ENCODE peak calls at places on chromosome 15, in seven cellular contexts. One of them, this sample, is unnamed.

GRCh38 chr15:47872869-47873301 is 155.6 kb downstream of the SEMA6D start:
- DNase-seq in GM12892: no peak
- DNase-seq in mucosa of gallbladder: peak; percentile 13
- DNase-seq in NCI-H446 treated with DMSO at 0.1 percent for 48 hours: no peak
- DNase-seq in activated naive CD4-positive, alpha-beta T cell treated with anti-CD3 and anti-CD28 coated beads, Interleukin-2, amount 10 ng/mL, durations not matched to agents 7 days and 5 days: no peak
- DNase-seq in neural crest cell: no peak
- DNase-seq in GM03348: no peak
- DNase-seq in this sample: no peak

GRCh38 chr15:66251790-66252355 is 1.7 kb downstream of the MEGF11 start:
- DNase-seq in GM12892: no peak
- DNase-seq in mucosa of gallbladder: no peak
- DNase-seq in NCI-H446 treated with DMSO at 0.1 percent for 48 hours: no peak
- DNase-seq in activated naive CD4-positive, alpha-beta T cell treated with anti-CD3 and anti-CD28 coated beads, Interleukin-2, amount 10 ng/mL, durations not matched to agents 7 days and 5 days: peak; percentile 25
- DNase-seq in neural crest cell: peak; percentile 8
- DNase-seq in GM03348: no peak
- DNase-seq in this sample: no peak

GRCh38 chr15:37095993-37096877 is 4.1 kb downstream of the MEIS2 start:
- DNase-seq in GM12892: no peak
- DNase-seq in mucosa of gallbladder: no peak
- DNase-seq in NCI-H446 treated with DMSO at 0.1 percent for 48 hours: no peak
- DNase-seq in activated naive CD4-positive, alpha-beta T cell treated with anti-CD3 and anti-CD28 coated beads, Interleukin-2, amount 10 ng/mL, durations not matched to agents 7 days and 5 days: no peak
- DNase-seq in neural crest cell: no peak
- DNase-seq in GM03348: peak; percentile 29
- DNase-seq in this sample: no peak

GRCh38 chr15:90686435-90687218 is 30.5 kb upstream of the BLM start:
- DNase-seq in GM12892: no peak
- DNase-seq in mucosa of gallbladder: no peak
- DNase-seq in NCI-H446 treated with DMSO at 0.1 percent for 48 hours: no peak
- DNase-seq in activated naive CD4-positive, alpha-beta T cell treated with anti-CD3 and anti-CD28 coated beads, Interleukin-2, amount 10 ng/mL, durations not matched to agents 7 days and 5 days: peak; percentile 60
- DNase-seq in neural crest cell: no peak
- DNase-seq in GM03348: no peak
- DNase-seq in this sample: no peak

GRCh38 chr15:52090193-52090592 is 22.4 kb downstream of the BCL2L10 start:
- DNase-seq in GM12892: no peak
- DNase-seq in mucosa of gallbladder: no peak
- DNase-seq in NCI-H446 treated with DMSO at 0.1 percent for 48 hours: no peak
- DNase-seq in activated naive CD4-positive, alpha-beta T cell treated with anti-CD3 and anti-CD28 coated beads, Interleukin-2, amount 10 ng/mL, durations not matched to agents 7 days and 5 days: no peak
- DNase-seq in neural crest cell: no peak
- DNase-seq in GM03348: no peak
- DNase-seq in this sample: no peak

GRCh38 chr15:101499863-101500713 is 10.6 kb upstream of the PCSK6 start:
- DNase-seq in GM12892: no peak
- DNase-seq in mucosa of gallbladder: peak; percentile 16
- DNase-seq in NCI-H446 treated with DMSO at 0.1 percent for 48 hours: no peak
- DNase-seq in activated naive CD4-positive, alpha-beta T cell treated with anti-CD3 and anti-CD28 coated beads, Interleukin-2, amount 10 ng/mL, durations not matched to agents 7 days and 5 days: peak; percentile 49
- DNase-seq in neural crest cell: no peak
- DNase-seq in GM03348: no peak
- DNase-seq in this sample: no peak

GRCh38 chr15:71595846-71596553 is 214.4 kb upstream of the NR2E3 start:
- DNase-seq in GM12892: no peak
- DNase-seq in mucosa of gallbladder: no peak
- DNase-seq in NCI-H446 treated with DMSO at 0.1 percent for 48 hours: no peak
- DNase-seq in activated naive CD4-positive, alpha-beta T cell treated with anti-CD3 and anti-CD28 coated beads, Interleukin-2, amount 10 ng/mL, durations not matched to agents 7 days and 5 days: no peak
- DNase-seq in neural crest cell: no peak
- DNase-seq in GM03348: peak; percentile 32
- DNase-seq in this sample: no peak

GRCh38 chr15:39499701-39500100 is 81.2 kb upstream of the THBS1 start:
- DNase-seq in GM12892: no peak
- DNase-seq in mucosa of gallbladder: no peak
- DNase-seq in NCI-H446 treated with DMSO at 0.1 percent for 48 hours: no peak
- DNase-seq in activated naive CD4-positive, alpha-beta T cell treated with anti-CD3 and anti-CD28 coated beads, Interleukin-2, amount 10 ng/mL, durations not matched to agents 7 days and 5 days: no peak
- DNase-seq in neural crest cell: no peak
- DNase-seq in GM03348: peak; percentile 40
- DNase-seq in this sample: no peak

GRCh38 chr15:67639591-67639990 is 97.1 kb downstream of the MAP2K5 start:
- DNase-seq in GM12892: no peak
- DNase-seq in mucosa of gallbladder: no peak
- DNase-seq in NCI-H446 treated with DMSO at 0.1 percent for 48 hours: no peak
- DNase-seq in activated naive CD4-positive, alpha-beta T cell treated with anti-CD3 and anti-CD28 coated beads, Interleukin-2, amount 10 ng/mL, durations not matched to agents 7 days and 5 days: no peak
- DNase-seq in neural crest cell: no peak
- DNase-seq in GM03348: no peak
- DNase-seq in this sample: no peak

GRCh38 chr15:33206366-33206765 is 11.9 kb upstream of the FMN1 start:
- DNase-seq in GM12892: no peak
- DNase-seq in mucosa of gallbladder: no peak
- DNase-seq in NCI-H446 treated with DMSO at 0.1 percent for 48 hours: no peak
- DNase-seq in activated naive CD4-positive, alpha-beta T cell treated with anti-CD3 and anti-CD28 coated beads, Interleukin-2, amount 10 ng/mL, durations not matched to agents 7 days and 5 days: no peak
- DNase-seq in neural crest cell: no peak
- DNase-seq in GM03348: no peak
- DNase-seq in this sample: no peak

GRCh38 chr15:95202569-95203349 is 971.4 kb downstream of the MCTP2 start:
- DNase-seq in GM12892: no peak
- DNase-seq in mucosa of gallbladder: no peak
- DNase-seq in NCI-H446 treated with DMSO at 0.1 percent for 48 hours: no peak
- DNase-seq in activated naive CD4-positive, alpha-beta T cell treated with anti-CD3 and anti-CD28 coated beads, Interleukin-2, amount 10 ng/mL, durations not matched to agents 7 days and 5 days: no peak
- DNase-seq in neural crest cell: no peak
- DNase-seq in GM03348: peak; percentile 4
- DNase-seq in this sample: no peak

GRCh38 chr15:51160484-51160883 is 65.8 kb upstream of the TNFAIP8L3 start:
- DNase-seq in GM12892: no peak
- DNase-seq in mucosa of gallbladder: no peak
- DNase-seq in NCI-H446 treated with DMSO at 0.1 percent for 48 hours: no peak
- DNase-seq in activated naive CD4-positive, alpha-beta T cell treated with anti-CD3 and anti-CD28 coated beads, Interleukin-2, amount 10 ng/mL, durations not matched to agents 7 days and 5 days: no peak
- DNase-seq in neural crest cell: no peak
- DNase-seq in GM03348: no peak
- DNase-seq in this sample: no peak

GRCh38 chr15:81257435-81257834 is 60.8 kb downstream of the IL16 start:
- DNase-seq in GM12892: no peak
- DNase-seq in mucosa of gallbladder: no peak
- DNase-seq in NCI-H446 treated with DMSO at 0.1 percent for 48 hours: no peak
- DNase-seq in activated naive CD4-positive, alpha-beta T cell treated with anti-CD3 and anti-CD28 coated beads, Interleukin-2, amount 10 ng/mL, durations not matched to agents 7 days and 5 days: no peak
- DNase-seq in neural crest cell: no peak
- DNase-seq in GM03348: no peak
- DNase-seq in this sample: no peak

GRCh38 chr15:35630985-35631384 is 85.0 kb upstream of the DPH6 start:
- DNase-seq in GM12892: no peak
- DNase-seq in mucosa of gallbladder: no peak
- DNase-seq in NCI-H446 treated with DMSO at 0.1 percent for 48 hours: no peak
- DNase-seq in activated naive CD4-positive, alpha-beta T cell treated with anti-CD3 and anti-CD28 coated beads, Interleukin-2, amount 10 ng/mL, durations not matched to agents 7 days and 5 days: no peak
- DNase-seq in neural crest cell: no peak
- DNase-seq in GM03348: no peak
- DNase-seq in this sample: no peak

GRCh38 chr15:75452968-75453702 is 1.6 kb upstream of the SIN3A start:
- DNase-seq in GM12892: no peak
- DNase-seq in mucosa of gallbladder: peak; percentile 38
- DNase-seq in NCI-H446 treated with DMSO at 0.1 percent for 48 hours: no peak
- DNase-seq in activated naive CD4-positive, alpha-beta T cell treated with anti-CD3 and anti-CD28 coated beads, Interleukin-2, amount 10 ng/mL, durations not matched to agents 7 days and 5 days: peak; percentile 65
- DNase-seq in neural crest cell: peak; percentile 34
- DNase-seq in GM03348: no peak
- DNase-seq in this sample: no peak

GRCh38 chr15:88324241-88325065 is 67.9 kb upstream of the NTRK3 start:
- DNase-seq in GM12892: no peak
- DNase-seq in mucosa of gallbladder: no peak
- DNase-seq in NCI-H446 treated with DMSO at 0.1 percent for 48 hours: no peak
- DNase-seq in activated naive CD4-positive, alpha-beta T cell treated with anti-CD3 and anti-CD28 coated beads, Interleukin-2, amount 10 ng/mL, durations not matched to agents 7 days and 5 days: no peak
- DNase-seq in neural crest cell: no peak
- DNase-seq in GM03348: no peak
- DNase-seq in this sample: no peak

GRCh38 chr15:53644681-53645080 is 114.8 kb downstream of the WDR72 start:
- DNase-seq in GM12892: no peak
- DNase-seq in mucosa of gallbladder: no peak
- DNase-seq in NCI-H446 treated with DMSO at 0.1 percent for 48 hours: no peak
- DNase-seq in activated naive CD4-positive, alpha-beta T cell treated with anti-CD3 and anti-CD28 coated beads, Interleukin-2, amount 10 ng/mL, durations not matched to agents 7 days and 5 days: no peak
- DNase-seq in neural crest cell: no peak
- DNase-seq in GM03348: no peak
- DNase-seq in this sample: no peak

GRCh38 chr15:95440712-95441111 is 889.8 kb upstream of the NR2F2 start:
- DNase-seq in GM12892: no peak
- DNase-seq in mucosa of gallbladder: no peak
- DNase-seq in NCI-H446 treated with DMSO at 0.1 percent for 48 hours: no peak
- DNase-seq in activated naive CD4-positive, alpha-beta T cell treated with anti-CD3 and anti-CD28 coated beads, Interleukin-2, amount 10 ng/mL, durations not matched to agents 7 days and 5 days: no peak
- DNase-seq in neural crest cell: no peak
- DNase-seq in GM03348: no peak
- DNase-seq in this sample: no peak

GRCh38 chr15:90294601-90295269 is 29.3 kb downstream of the NGRN start:
- DNase-seq in GM12892: no peak
- DNase-seq in mucosa of gallbladder: no peak
- DNase-seq in NCI-H446 treated with DMSO at 0.1 percent for 48 hours: no peak
- DNase-seq in activated naive CD4-positive, alpha-beta T cell treated with anti-CD3 and anti-CD28 coated beads, Interleukin-2, amount 10 ng/mL, durations not matched to agents 7 days and 5 days: no peak
- DNase-seq in neural crest cell: no peak
- DNase-seq in GM03348: no peak
- DNase-seq in this sample: no peak

GRCh38 chr15:24659622-24660021 is 16.0 kb upstream of the NPAP1 start:
- DNase-seq in GM12892: no peak
- DNase-seq in mucosa of gallbladder: no peak
- DNase-seq in NCI-H446 treated with DMSO at 0.1 percent for 48 hours: no peak
- DNase-seq in activated naive CD4-positive, alpha-beta T cell treated with anti-CD3 and anti-CD28 coated beads, Interleukin-2, amount 10 ng/mL, durations not matched to agents 7 days and 5 days: no peak
- DNase-seq in neural crest cell: no peak
- DNase-seq in GM03348: no peak
- DNase-seq in this sample: no peak

GRCh38 chr15:98866503-98866902 is 141.1 kb downstream of the PGPEP1L start:
- DNase-seq in GM12892: no peak
- DNase-seq in mucosa of gallbladder: no peak
- DNase-seq in NCI-H446 treated with DMSO at 0.1 percent for 48 hours: no peak
- DNase-seq in activated naive CD4-positive, alpha-beta T cell treated with anti-CD3 and anti-CD28 coated beads, Interleukin-2, amount 10 ng/mL, durations not matched to agents 7 days and 5 days: no peak
- DNase-seq in neural crest cell: no peak
- DNase-seq in GM03348: no peak
- DNase-seq in this sample: peak; percentile 27

GRCh38 chr15:47717036-47717611 is at the start of gene SEMA6D:
- DNase-seq in GM12892: no peak
- DNase-seq in mucosa of gallbladder: peak; percentile 49
- DNase-seq in NCI-H446 treated with DMSO at 0.1 percent for 48 hours: peak; percentile 84
- DNase-seq in activated naive CD4-positive, alpha-beta T cell treated with anti-CD3 and anti-CD28 coated beads, Interleukin-2, amount 10 ng/mL, durations not matched to agents 7 days and 5 days: no peak
- DNase-seq in neural crest cell: peak; percentile 73
- DNase-seq in GM03348: peak; percentile 87
- DNase-seq in this sample: peak; percentile 17

GRCh38 chr15:34721802-34722795 is 32.7 kb downstream of the GJD2 start:
- DNase-seq in GM12892: peak; percentile 14
- DNase-seq in mucosa of gallbladder: peak; percentile 15
- DNase-seq in NCI-H446 treated with DMSO at 0.1 percent for 48 hours: peak; percentile 40
- DNase-seq in activated naive CD4-positive, alpha-beta T cell treated with anti-CD3 and anti-CD28 coated beads, Interleukin-2, amount 10 ng/mL, durations not matched to agents 7 days and 5 days: no peak
- DNase-seq in neural crest cell: peak; percentile 48
- DNase-seq in GM03348: peak; percentile 92
- DNase-seq in this sample: no peak

GRCh38 chr15:89091667-89092220 is 3.5 kb downstream of the ABHD2 start:
- DNase-seq in GM12892: no peak
- DNase-seq in mucosa of gallbladder: no peak
- DNase-seq in NCI-H446 treated with DMSO at 0.1 percent for 48 hours: no peak
- DNase-seq in activated naive CD4-positive, alpha-beta T cell treated with anti-CD3 and anti-CD28 coated beads, Interleukin-2, amount 10 ng/mL, durations not matched to agents 7 days and 5 days: no peak
- DNase-seq in neural crest cell: no peak
- DNase-seq in GM03348: no peak
- DNase-seq in this sample: no peak

GRCh38 chr15:60591491-60592385 is 112.8 kb upstream of the ICE2 start:
- DNase-seq in GM12892: peak; percentile 40
- DNase-seq in mucosa of gallbladder: peak; percentile 27
- DNase-seq in NCI-H446 treated with DMSO at 0.1 percent for 48 hours: no peak
- DNase-seq in activated naive CD4-positive, alpha-beta T cell treated with anti-CD3 and anti-CD28 coated beads, Interleukin-2, amount 10 ng/mL, durations not matched to agents 7 days and 5 days: peak; percentile 68
- DNase-seq in neural crest cell: peak; percentile 26
- DNase-seq in GM03348: peak; percentile 64
- DNase-seq in this sample: no peak

GRCh38 chr15:78242128-78242527 is 7.8 kb upstream of the ACSBG1 start:
- DNase-seq in GM12892: no peak
- DNase-seq in mucosa of gallbladder: peak; percentile 23
- DNase-seq in NCI-H446 treated with DMSO at 0.1 percent for 48 hours: no peak
- DNase-seq in activated naive CD4-positive, alpha-beta T cell treated with anti-CD3 and anti-CD28 coated beads, Interleukin-2, amount 10 ng/mL, durations not matched to agents 7 days and 5 days: peak; percentile 52
- DNase-seq in neural crest cell: peak; percentile 51
- DNase-seq in GM03348: peak; percentile 43
- DNase-seq in this sample: no peak

GRCh38 chr15:79315623-79316328 is 4.9 kb downstream of the TMED3 start:
- DNase-seq in GM12892: no peak
- DNase-seq in mucosa of gallbladder: no peak
- DNase-seq in NCI-H446 treated with DMSO at 0.1 percent for 48 hours: peak; percentile 25
- DNase-seq in activated naive CD4-positive, alpha-beta T cell treated with anti-CD3 and anti-CD28 coated beads, Interleukin-2, amount 10 ng/mL, durations not matched to agents 7 days and 5 days: no peak
- DNase-seq in neural crest cell: no peak
- DNase-seq in GM03348: no peak
- DNase-seq in this sample: no peak

GRCh38 chr15:78838480-78838879 is 27.2 kb upstream of the ADAMTS7 start:
- DNase-seq in GM12892: no peak
- DNase-seq in mucosa of gallbladder: peak; percentile 60
- DNase-seq in NCI-H446 treated with DMSO at 0.1 percent for 48 hours: peak; percentile 2
- DNase-seq in activated naive CD4-positive, alpha-beta T cell treated with anti-CD3 and anti-CD28 coated beads, Interleukin-2, amount 10 ng/mL, durations not matched to agents 7 days and 5 days: no peak
- DNase-seq in neural crest cell: no peak
- DNase-seq in GM03348: peak; percentile 54
- DNase-seq in this sample: no peak

GRCh38 chr15:35912196-35912595 is 366.2 kb upstream of the DPH6 start:
- DNase-seq in GM12892: no peak
- DNase-seq in mucosa of gallbladder: peak; percentile 10
- DNase-seq in NCI-H446 treated with DMSO at 0.1 percent for 48 hours: no peak
- DNase-seq in activated naive CD4-positive, alpha-beta T cell treated with anti-CD3 and anti-CD28 coated beads, Interleukin-2, amount 10 ng/mL, durations not matched to agents 7 days and 5 days: no peak
- DNase-seq in neural crest cell: no peak
- DNase-seq in GM03348: peak; percentile 9
- DNase-seq in this sample: no peak

GRCh38 chr15:29687939-29688884 is 134.1 kb downstream of the TJP1 start:
- DNase-seq in GM12892: no peak
- DNase-seq in mucosa of gallbladder: peak; percentile 52
- DNase-seq in NCI-H446 treated with DMSO at 0.1 percent for 48 hours: no peak
- DNase-seq in activated naive CD4-positive, alpha-beta T cell treated with anti-CD3 and anti-CD28 coated beads, Interleukin-2, amount 10 ng/mL, durations not matched to agents 7 days and 5 days: no peak
- DNase-seq in neural crest cell: no peak
- DNase-seq in GM03348: no peak
- DNase-seq in this sample: no peak

GRCh38 chr15:81575436-81576123 is 201.6 kb upstream of the TMC3 start:
- DNase-seq in GM12892: no peak
- DNase-seq in mucosa of gallbladder: peak; percentile 10
- DNase-seq in NCI-H446 treated with DMSO at 0.1 percent for 48 hours: no peak
- DNase-seq in activated naive CD4-positive, alpha-beta T cell treated with anti-CD3 and anti-CD28 coated beads, Interleukin-2, amount 10 ng/mL, durations not matched to agents 7 days and 5 days: no peak
- DNase-seq in neural crest cell: no peak
- DNase-seq in GM03348: no peak
- DNase-seq in this sample: peak; percentile 29

GRCh38 chr15:88900982-88901418 is 5.7 kb upstream of the HAPLN3 start:
- DNase-seq in GM12892: no peak
- DNase-seq in mucosa of gallbladder: no peak
- DNase-seq in NCI-H446 treated with DMSO at 0.1 percent for 48 hours: no peak
- DNase-seq in activated naive CD4-positive, alpha-beta T cell treated with anti-CD3 and anti-CD28 coated beads, Interleukin-2, amount 10 ng/mL, durations not matched to agents 7 days and 5 days: no peak
- DNase-seq in neural crest cell: no peak
- DNase-seq in GM03348: no peak
- DNase-seq in this sample: no peak

GRCh38 chr15:41917767-41918430 is 24.0 kb upstream of the SPTBN5 start:
- DNase-seq in GM12892: no peak
- DNase-seq in mucosa of gallbladder: peak; percentile 79
- DNase-seq in NCI-H446 treated with DMSO at 0.1 percent for 48 hours: no peak
- DNase-seq in activated naive CD4-positive, alpha-beta T cell treated with anti-CD3 and anti-CD28 coated beads, Interleukin-2, amount 10 ng/mL, durations not matched to agents 7 days and 5 days: no peak
- DNase-seq in neural crest cell: no peak
- DNase-seq in GM03348: peak; percentile 76
- DNase-seq in this sample: peak; percentile 56

GRCh38 chr15:93017521-93017920 is 71.5 kb downstream of the RGMA start:
- DNase-seq in GM12892: no peak
- DNase-seq in mucosa of gallbladder: no peak
- DNase-seq in NCI-H446 treated with DMSO at 0.1 percent for 48 hours: no peak
- DNase-seq in activated naive CD4-positive, alpha-beta T cell treated with anti-CD3 and anti-CD28 coated beads, Interleukin-2, amount 10 ng/mL, durations not matched to agents 7 days and 5 days: no peak
- DNase-seq in neural crest cell: no peak
- DNase-seq in GM03348: peak; percentile 40
- DNase-seq in this sample: no peak

GRCh38 chr15:69154684-69155083 is 5.8 kb upstream of the GLCE start:
- DNase-seq in GM12892: no peak
- DNase-seq in mucosa of gallbladder: no peak
- DNase-seq in NCI-H446 treated with DMSO at 0.1 percent for 48 hours: peak; percentile 18
- DNase-seq in activated naive CD4-positive, alpha-beta T cell treated with anti-CD3 and anti-CD28 coated beads, Interleukin-2, amount 10 ng/mL, durations not matched to agents 7 days and 5 days: no peak
- DNase-seq in neural crest cell: no peak
- DNase-seq in GM03348: peak; percentile 78
- DNase-seq in this sample: peak; percentile 95